ENCODE peak calls at places on chromosomes 6 and 20, in seven cellular contexts. B is HuH-7.5; I is M059J; W is activated naive CD8-positive, alpha-beta T cell treated with anti-CD3 and anti-CD28 coated beads, Interleukin-2, amount 50 U/mL, for 24 hours; X is psoas muscle; U is activated CD8-positive, alpha-beta memory T cell treated with anti-CD3 and anti-CD28 coated beads for 1 hour; L is H9. H is an unnamed sample.

GRCh38 chr20:45433316-45433715 is 17.4 kb downstream of the PIGT start:
- DNase-seq in B (no peak), I (peak; percentile 51), W (no peak), X (peak; percentile 32), U (no peak), L (no peak), H (no peak)

GRCh38 chr6:86070151-86070550 is 427.5 kb upstream of the SYNCRIP start:
- DNase-seq in B (no peak), I (no peak), W (no peak), X (no peak), U (no peak), L (no peak), H (no peak)

GRCh38 chr6:133432021-133432989 is 191.1 kb downstream of the EYA4 start:
- DNase-seq in B (no peak), I (no peak), W (no peak), X (peak; percentile 41), U (no peak), L (peak; percentile 65), H (no peak)

GRCh38 chr6:30881987-30882763 is 2.1 kb upstream of the DDR1 start:
- DNase-seq in B (no peak), I (no peak), W (no peak), X (no peak), U (no peak), L (peak; percentile 55), H (peak; percentile 2)

GRCh38 chr6:35391240-35391968 is 49.0 kb downstream of the PPARD start:
- DNase-seq in B (no peak), I (peak; percentile 99), W (no peak), X (no peak), U (no peak), L (no peak), H (no peak)

GRCh38 chr6:138162947-138163569 is 1.3 kb downstream of the ARFGEF3 start:
- DNase-seq in B (no peak), I (no peak), W (no peak), X (no peak), U (no peak), L (no peak), H (no peak)

GRCh38 chr20:33640287-33640686 is 21.8 kb upstream of the C20orf144 start:
- DNase-seq in B (no peak), I (no peak), W (no peak), X (no peak), U (no peak), L (no peak), H (no peak)

GRCh38 chr20:45425561-45425960 is 9.6 kb downstream of the PIGT start:
- DNase-seq in B (no peak), I (no peak), W (no peak), X (no peak), U (no peak), L (no peak), H (no peak)

GRCh38 chr6:6878921-6879585 is 228.7 kb upstream of the RREB1 start:
- DNase-seq in B (no peak), I (peak; percentile 31), W (no peak), X (no peak), U (no peak), L (no peak), H (no peak)

H was measured in germinal center.